ENCODE peak calls at places on chromosome 14, in four cellular contexts. One of them, this sample, is unnamed.

GRCh38 chr14:50083467-50084337 is 32.7 kb downstream of the VCPKMT start:
- DNase-seq in substantia nigra: no peak
- DNase-seq in endothelial cell of umbilical vein: no peak
- DNase-seq in pancreas: no peak
- DNase-seq in this sample: no peak

GRCh38 chr14:80946797-80947196 is 5.3 kb upstream of the CEP128 start:
- DNase-seq in endothelial cell of umbilical vein: no peak
- DNase-seq in pancreas: no peak
- DNase-seq in substantia nigra: no peak
- DNase-seq in this sample: no peak

GRCh38 chr14:45267084-45267483 is 14.1 kb upstream of the MIS18BP1 start:
- DNase-seq in endothelial cell of umbilical vein: no peak
- DNase-seq in substantia nigra: no peak
- DNase-seq in pancreas: no peak
- DNase-seq in this sample: no peak

GRCh38 chr14:100538566-100539318 is 48.5 kb downstream of the BEGAIN start:
- DNase-seq in endothelial cell of umbilical vein: no peak
- DNase-seq in substantia nigra: no peak
- DNase-seq in pancreas: peak; percentile 27
- DNase-seq in this sample: peak; percentile 42

GRCh38 chr14:88196925-88197324 is 126.1 kb downstream of the KCNK10 start:
- DNase-seq in substantia nigra: no peak
- DNase-seq in pancreas: no peak
- DNase-seq in endothelial cell of umbilical vein: no peak
- DNase-seq in this sample: no peak

GRCh38 chr14:33943081-33943480 is 7.8 kb downstream of the EGLN3 start:
- DNase-seq in endothelial cell of umbilical vein: no peak
- DNase-seq in pancreas: peak; percentile 48
- DNase-seq in substantia nigra: peak; percentile 28
- DNase-seq in this sample: no peak

GRCh38 chr14:56055521-56055920 is 62.7 kb upstream of the PELI2 start:
- DNase-seq in pancreas: no peak
- DNase-seq in substantia nigra: peak; percentile 10
- DNase-seq in endothelial cell of umbilical vein: no peak
- DNase-seq in this sample: no peak

GRCh38 chr14:91374897-91375747 is 42.5 kb downstream of the CCDC88C start:
- DNase-seq in pancreas: peak; percentile 68
- DNase-seq in endothelial cell of umbilical vein: no peak
- DNase-seq in substantia nigra: no peak
- DNase-seq in this sample: no peak

GRCh38 chr14:104283197-104284106 is 145.1 kb downstream of the KIF26A start:
- DNase-seq in substantia nigra: no peak
- DNase-seq in endothelial cell of umbilical vein: no peak
- DNase-seq in pancreas: no peak
- DNase-seq in this sample: no peak

GRCh38 chr14:89504084-89504483 is 87.1 kb upstream of the FOXN3 start:
- DNase-seq in pancreas: no peak
- DNase-seq in endothelial cell of umbilical vein: no peak
- DNase-seq in substantia nigra: no peak
- DNase-seq in this sample: no peak

GRCh38 chr14:101496779-101497420 is 64.4 kb upstream of the DIO3 start:
- DNase-seq in endothelial cell of umbilical vein: no peak
- DNase-seq in substantia nigra: no peak
- DNase-seq in pancreas: no peak
- DNase-seq in this sample: peak; percentile 30

GRCh38 chr14:73714656-73715081 is 485 bp upstream of the PNMA1 start:
- DNase-seq in endothelial cell of umbilical vein: no peak
- DNase-seq in substantia nigra: no peak
- DNase-seq in pancreas: no peak
- DNase-seq in this sample: no peak

GRCh38 chr14:30874120-30874998 is at the start of gene COCH:
- DNase-seq in pancreas: peak; percentile 40
- DNase-seq in substantia nigra: no peak
- DNase-seq in endothelial cell of umbilical vein: no peak
- DNase-seq in this sample: no peak

GRCh38 chr14:36996133-36996856 is 176.1 kb downstream of the SLC25A21 start:
- DNase-seq in substantia nigra: no peak
- DNase-seq in pancreas: no peak
- DNase-seq in endothelial cell of umbilical vein: peak; percentile 21
- DNase-seq in this sample: no peak

GRCh38 chr14:49461529-49462401 is 124.4 kb downstream of the RPS29 start:
- DNase-seq in pancreas: peak; percentile 59
- DNase-seq in substantia nigra: no peak
- DNase-seq in endothelial cell of umbilical vein: peak; percentile 78
- DNase-seq in this sample: no peak

GRCh38 chr14:93135399-93135798 is 19.7 kb upstream of the ITPK1 start:
- DNase-seq in endothelial cell of umbilical vein: no peak
- DNase-seq in pancreas: peak; percentile 76
- DNase-seq in substantia nigra: no peak
- DNase-seq in this sample: no peak

GRCh38 chr14:94447986-94448808 is 4.4 kb downstream of the SERPINA11 start:
- DNase-seq in endothelial cell of umbilical vein: no peak
- DNase-seq in pancreas: peak; percentile 16
- DNase-seq in substantia nigra: no peak
- DNase-seq in this sample: no peak

GRCh38 chr14:80584638-80585505 is 356.7 kb downstream of the CEP128 start:
- DNase-seq in pancreas: no peak
- DNase-seq in endothelial cell of umbilical vein: peak; percentile 49
- DNase-seq in substantia nigra: no peak
- DNase-seq in this sample: no peak

GRCh38 chr14:93103392-93104080 is 12.2 kb downstream of the ITPK1 start:
- DNase-seq in endothelial cell of umbilical vein: no peak
- DNase-seq in pancreas: no peak
- DNase-seq in substantia nigra: no peak
- DNase-seq in this sample: no peak

GRCh38 chr14:87443787-87444186 is 549.2 kb downstream of the GALC start:
- DNase-seq in endothelial cell of umbilical vein: no peak
- DNase-seq in substantia nigra: no peak
- DNase-seq in pancreas: no peak
- DNase-seq in this sample: no peak

GRCh38 chr14:80776657-80777056 is 164.9 kb downstream of the CEP128 start:
- DNase-seq in substantia nigra: no peak
- DNase-seq in pancreas: no peak
- DNase-seq in endothelial cell of umbilical vein: no peak
- DNase-seq in this sample: no peak

GRCh38 chr14:102323102-102323501 is 3.6 kb downstream of the ZNF839 start:
- DNase-seq in endothelial cell of umbilical vein: peak; percentile 71
- DNase-seq in substantia nigra: peak; percentile 49
- DNase-seq in pancreas: peak; percentile 74
- DNase-seq in this sample: peak; percentile 82

GRCh38 chr14:79279645-79280399 is 931.5 kb downstream of the DIO2 start:
- DNase-seq in endothelial cell of umbilical vein: no peak
- DNase-seq in substantia nigra: no peak
- DNase-seq in pancreas: peak; percentile 18
- DNase-seq in this sample: no peak

GRCh38 chr14:104232070-104232484 is 93.7 kb downstream of the KIF26A start:
- DNase-seq in substantia nigra: no peak
- DNase-seq in pancreas: no peak
- DNase-seq in endothelial cell of umbilical vein: no peak
- DNase-seq in this sample: no peak

GRCh38 chr14:100093322-100093721 is 28.1 kb downstream of the EVL start:
- DNase-seq in endothelial cell of umbilical vein: no peak
- DNase-seq in pancreas: no peak
- DNase-seq in substantia nigra: no peak
- DNase-seq in this sample: no peak

GRCh38 chr14:105086833-105087307 is 21.6 kb upstream of the GPR132 start:
- DNase-seq in pancreas: peak; percentile 67
- DNase-seq in substantia nigra: peak; percentile 37
- DNase-seq in endothelial cell of umbilical vein: peak; percentile 68
- DNase-seq in this sample: no peak

GRCh38 chr14:102694530-102695171 is 82.6 kb upstream of the TRAF3 start:
- DNase-seq in endothelial cell of umbilical vein: peak; percentile 77
- DNase-seq in substantia nigra: peak; percentile 19
- DNase-seq in pancreas: peak; percentile 67
- DNase-seq in this sample: peak; percentile 72

GRCh38 chr14:87131879-87132278 is 861.1 kb downstream of the GALC start:
- DNase-seq in substantia nigra: no peak
- DNase-seq in pancreas: no peak
- DNase-seq in endothelial cell of umbilical vein: no peak
- DNase-seq in this sample: no peak

GRCh38 chr14:75088566-75089373 is 19.3 kb downstream of the ZC2HC1C start:
- DNase-seq in pancreas: peak; percentile 63
- DNase-seq in substantia nigra: peak; percentile 36
- DNase-seq in endothelial cell of umbilical vein: peak; percentile 70
- DNase-seq in this sample: no peak

DNA sequence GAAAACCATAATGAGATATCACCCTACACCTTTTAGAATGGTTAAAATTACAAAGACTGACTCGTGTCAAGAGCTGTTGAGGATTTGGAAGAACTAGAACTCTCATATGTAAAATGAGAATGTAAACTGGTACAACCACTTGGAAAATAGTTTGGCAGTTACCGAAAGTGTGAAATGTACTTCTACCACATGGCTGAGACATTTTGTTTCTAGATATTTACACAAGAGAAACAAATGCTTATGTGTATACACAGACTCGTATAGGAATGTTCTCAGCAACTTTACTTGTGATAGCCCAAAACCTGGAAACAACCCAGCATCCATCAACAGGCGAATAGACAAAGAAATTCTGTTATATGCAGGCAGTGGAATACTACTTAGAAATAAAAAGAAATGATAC is 103.0 kb downstream of the BRMS1L start:
- DNase-seq in endothelial cell of umbilical vein: no peak
- DNase-seq in substantia nigra: no peak
- DNase-seq in pancreas: no peak
- DNase-seq in this sample: no peak
- H3K27ac ChIP-seq in endothelial cell of umbilical vein: no peak overlapping the region
- H3K27ac ChIP-seq in substantia nigra: no peak overlapping the region
- H3K27ac ChIP-seq in pancreas: no peak overlapping the region
- H3K27ac ChIP-seq in this sample: no peak overlapping the region

DNA sequence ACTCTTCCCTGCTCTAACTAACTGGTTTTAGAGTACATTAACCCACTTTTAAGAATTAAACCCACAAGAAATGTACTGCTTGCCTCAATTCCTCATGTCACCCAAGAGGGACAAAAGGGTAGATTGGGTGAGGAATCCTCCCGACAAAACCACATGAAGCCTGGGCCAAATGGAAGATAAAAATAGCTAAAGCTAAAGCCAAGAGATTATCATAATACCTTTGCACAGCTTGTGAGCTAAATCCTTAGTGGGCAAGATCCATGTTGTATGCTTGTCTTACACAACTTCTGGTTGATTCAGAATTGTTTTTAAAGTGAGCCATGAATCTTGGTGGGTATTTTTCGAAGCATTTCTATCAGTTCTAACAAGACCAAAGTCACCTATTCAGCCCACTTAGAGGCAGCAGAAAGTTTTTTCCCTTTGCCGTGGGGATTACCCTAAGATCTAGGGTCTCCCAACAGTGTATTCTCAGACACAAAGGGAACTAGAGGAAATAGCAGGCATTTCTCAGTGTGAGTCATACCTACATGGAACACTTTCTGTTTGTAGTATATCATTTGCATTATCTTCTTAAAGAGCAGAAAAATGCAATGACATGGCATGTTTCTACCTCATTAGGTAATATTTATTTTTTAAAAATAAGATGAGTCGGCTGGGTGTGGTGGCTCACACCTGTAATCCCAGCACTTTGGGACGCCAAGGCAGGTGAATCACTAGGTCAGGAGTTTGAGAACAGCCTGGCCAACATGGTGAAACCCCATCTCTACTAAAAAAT is 616.6 kb downstream of the KCNH5 start:
- DNase-seq in pancreas: no peak
- DNase-seq in substantia nigra: no peak
- DNase-seq in endothelial cell of umbilical vein: peak; percentile 47
- DNase-seq in this sample: no peak
- H3K27ac ChIP-seq in pancreas: no peak overlapping the region
- H3K27ac ChIP-seq in substantia nigra: no peak overlapping the region
- H3K27ac ChIP-seq in endothelial cell of umbilical vein: peak overlapping the region; percentile 37
- H3K27ac ChIP-seq in this sample: no peak overlapping the region

GRCh38 chr14:54593860-54594259 is 26.9 kb downstream of the SAMD4A start:
- DNase-seq in endothelial cell of umbilical vein: peak; percentile 78
- DNase-seq in pancreas: no peak
- DNase-seq in substantia nigra: no peak
- DNase-seq in this sample: no peak
- H3K27ac ChIP-seq in endothelial cell of umbilical vein: peak overlapping the region; percentile 48
- H3K27ac ChIP-seq in pancreas: no peak overlapping the region
- H3K27ac ChIP-seq in substantia nigra: no peak overlapping the region
- H3K27ac ChIP-seq in this sample: no peak overlapping the region

GRCh38 chr14:68527329-68527851 is 265.5 kb downstream of the ZFP36L1 start:
- DNase-seq in substantia nigra: no peak
- DNase-seq in pancreas: peak; percentile 38
- DNase-seq in endothelial cell of umbilical vein: peak; percentile 40
- DNase-seq in this sample: no peak
- H3K27ac ChIP-seq in substantia nigra: no peak overlapping the region
- H3K27ac ChIP-seq in pancreas: peak overlapping the region; percentile 68
- H3K27ac ChIP-seq in endothelial cell of umbilical vein: peak overlapping the region; percentile 51
- H3K27ac ChIP-seq in this sample: no peak overlapping the region

GRCh38 chr14:52352546-52352945 is 38.4 kb downstream of the PTGER2 start:
- DNase-seq in pancreas: no peak
- DNase-seq in substantia nigra: no peak
- DNase-seq in endothelial cell of umbilical vein: no peak
- DNase-seq in this sample: no peak

GRCh38 chr14:52354257-52354656 is 40.1 kb downstream of the PTGER2 start:
- DNase-seq in endothelial cell of umbilical vein: no peak
- DNase-seq in pancreas: no peak
- DNase-seq in substantia nigra: no peak
- DNase-seq in this sample: no peak

GRCh38 chr14:52355526-52355925 is 41.4 kb downstream of the PTGER2 start:
- DNase-seq in substantia nigra: no peak
- DNase-seq in pancreas: no peak
- DNase-seq in endothelial cell of umbilical vein: no peak
- DNase-seq in this sample: no peak

GRCh38 chr14:52356025-52356424 is 41.9 kb downstream of the PTGER2 start:
- DNase-seq in pancreas: no peak
- DNase-seq in substantia nigra: no peak
- DNase-seq in endothelial cell of umbilical vein: no peak
- DNase-seq in this sample: no peak

GRCh38 chr14:52355016-52355430 is 40.9 kb downstream of the PTGER2 start:
- DNase-seq in substantia nigra: no peak
- DNase-seq in endothelial cell of umbilical vein: no peak
- DNase-seq in pancreas: no peak
- DNase-seq in this sample: no peak
- H3K27ac ChIP-seq in substantia nigra: no peak overlapping the region
- H3K27ac ChIP-seq in endothelial cell of umbilical vein: no peak overlapping the region
- H3K27ac ChIP-seq in pancreas: no peak overlapping the region
- H3K27ac ChIP-seq in this sample: no peak overlapping the region

DNA sequence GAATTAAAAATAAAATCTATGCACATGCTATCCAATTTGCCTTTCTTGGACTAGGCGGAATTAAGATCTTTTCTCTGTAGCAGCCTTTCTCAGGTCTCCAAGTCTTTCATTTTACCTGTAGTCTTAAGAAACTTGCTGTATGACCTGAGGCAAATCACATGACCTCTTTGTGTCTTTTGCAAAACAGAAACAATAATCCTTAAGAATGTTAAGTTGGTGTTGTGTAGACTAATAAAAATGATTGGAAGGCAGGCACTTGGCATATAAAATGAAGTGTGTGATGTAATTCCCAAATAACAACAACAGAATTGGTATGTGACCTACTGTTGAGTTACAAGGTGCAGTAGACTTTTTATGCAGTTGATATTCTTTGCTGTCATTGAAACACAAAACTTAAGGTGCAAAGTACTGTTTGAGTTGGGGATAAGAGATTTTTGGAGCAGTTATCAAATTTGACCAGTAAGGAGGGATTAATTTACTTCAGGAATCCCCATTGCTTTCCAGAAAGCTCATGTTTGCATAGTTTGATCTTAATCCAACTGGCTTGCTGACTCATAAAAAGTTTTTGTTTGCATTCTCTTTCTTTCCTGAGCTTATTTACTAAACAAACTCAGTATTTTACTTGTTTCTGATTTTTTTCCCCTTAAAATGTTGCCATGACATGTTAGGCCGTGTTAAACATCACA is 51.4 kb downstream of the SUSD6 start:
- DNase-seq in endothelial cell of umbilical vein: no peak
- DNase-seq in substantia nigra: no peak
- DNase-seq in pancreas: no peak
- DNase-seq in this sample: no peak
- H3K27ac ChIP-seq in endothelial cell of umbilical vein: no peak overlapping the region
- H3K27ac ChIP-seq in substantia nigra: no peak overlapping the region
- H3K27ac ChIP-seq in pancreas: no peak overlapping the region
- H3K27ac ChIP-seq in this sample: no peak overlapping the region